ENCODE peak calls at places on chromosome 18, in ten cellular contexts. L is T-helper 1 cell; W is naive B cell; B is brain microvascular endothelial cell; N is AML-193; T is midbrain; O is NCI-H1092; C is tibial artery; U is neural crest cell; F is activated CD4-positive, alpha-beta T cell treated with anti-CD3 and anti-CD28 coated beads, Interleukin-2, amount 50 U/mL, for 1 hour. E is an unnamed sample.

GRCh38 chr18:76496200-76496890 is 1.3 kb upstream of the ZNF516 start:
- DNase-seq in U (peak; percentile 59), F (peak; percentile 32), L (no peak), B (peak; percentile 48), W (peak; percentile 28), C (no peak), N (no peak), O (peak; percentile 63), T (peak; percentile 22), E (no peak)

GRCh38 chr18:58547864-58548263 is 81.0 kb downstream of the ALPK2 start:
- DNase-seq in T (no peak), N (no peak), U (no peak), L (no peak), C (no peak), F (no peak), W (no peak), B (no peak), O (no peak), E (no peak)

GRCh38 chr18:55054591-55054990 is 95.3 kb upstream of the CCDC68 start:
- DNase-seq in F (no peak), U (no peak), C (no peak), N (no peak), T (peak; percentile 47), W (no peak), O (no peak), L (no peak), B (no peak), E (no peak)

GRCh38 chr18:54206447-54206846 is 18.0 kb downstream of the MBD2 start:
- DNase-seq in U (no peak), O (no peak), C (no peak), L (no peak), B (no peak), T (no peak), F (no peak), N (no peak), W (no peak), E (no peak)

GRCh38 chr18:62725896-62726295 is 10.6 kb downstream of the PHLPP1 start:
- DNase-seq in W (no peak), F (no peak), C (no peak), N (no peak), O (no peak), L (no peak), U (no peak), T (no peak), B (no peak), E (no peak)

GRCh38 chr18:47203626-47204464 is 27.7 kb upstream of the IER3IP1 start:
- DNase-seq in B (no peak), U (no peak), F (no peak), L (no peak), C (no peak), W (no peak), O (no peak), N (no peak), T (no peak), E (no peak)

GRCh38 chr18:23951206-23951605 is 63.3 kb upstream of the TTC39C start:
- DNase-seq in L (no peak), B (no peak), O (no peak), T (no peak), W (no peak), N (no peak), C (no peak), U (no peak), F (no peak), E (no peak)

GRCh38 chr18:49135871-49136270 is 185.1 kb upstream of the SMAD7 start:
- DNase-seq in O (no peak), T (peak; percentile 14), L (no peak), U (no peak), C (no peak), N (no peak), W (no peak), B (peak; percentile 34), F (no peak), E (no peak)

GRCh38 chr18:57141208-57142129 is 5.4 kb upstream of the BOD1L2 start:
- DNase-seq in N (no peak), C (no peak), B (no peak), L (no peak), W (no peak), U (no peak), O (peak; percentile 15), T (no peak), F (no peak), E (peak; percentile 11)

GRCh38 chr18:3982541-3982940 is 472.6 kb downstream of the DLGAP1 start:
- DNase-seq in L (no peak), T (no peak), B (no peak), W (no peak), C (no peak), F (no peak), U (no peak), O (no peak), N (no peak), E (no peak)

GRCh38 chr18:22856870-22857269 is 76.3 kb upstream of the RBBP8 start:
- DNase-seq in N (no peak), B (no peak), T (no peak), L (no peak), U (no peak), C (no peak), O (no peak), W (no peak), F (no peak), E (no peak)

GRCh38 chr18:23422751-23423418 is 30.2 kb upstream of the RIOK3 start:
- DNase-seq in C (no peak), F (no peak), T (no peak), N (peak; percentile 96), L (no peak), B (peak; percentile 35), O (no peak), U (no peak), W (peak; percentile 24), E (peak; percentile 74)

GRCh38 chr18:49170925-49171509 is 220.3 kb upstream of the SMAD7 start:
- DNase-seq in T (no peak), W (no peak), C (no peak), O (no peak), L (no peak), U (no peak), F (no peak), N (peak; percentile 42), B (no peak), E (no peak)

GRCh38 chr18:13604751-13605150 is 121.6 kb downstream of the FAM210A start:
- DNase-seq in L (no peak), C (no peak), W (no peak), N (no peak), U (no peak), B (no peak), T (no peak), O (no peak), F (no peak), E (no peak)

GRCh38 chr18:41146301-41146700 is 808.7 kb upstream of the PIK3C3 start:
- DNase-seq in W (no peak), U (no peak), C (no peak), F (no peak), T (no peak), B (no peak), L (no peak), N (no peak), O (no peak), E (no peak)

GRCh38 chr18:77068890-77069312 is 63.7 kb downstream of the MBP start:
- DNase-seq in C (no peak), N (no peak), T (no peak), O (no peak), L (no peak), W (no peak), F (no peak), U (no peak), B (no peak), E (no peak)

GRCh38 chr18:78672862-78673446 is 306.7 kb upstream of the SALL3 start:
- DNase-seq in B (no peak), F (no peak), T (no peak), N (no peak), W (no peak), O (peak; percentile 24), L (no peak), C (no peak), U (no peak), E (peak; percentile 47)

GRCh38 chr18:43129946-43130523 is 14.6 kb upstream of the RIT2 start:
- DNase-seq in N (no peak), W (no peak), O (no peak), C (no peak), U (no peak), L (no peak), B (peak; percentile 3), T (no peak), F (no peak), E (no peak)

GRCh38 chr18:2991241-2991640 is 21.7 kb downstream of the LPIN2 start:
- DNase-seq in T (no peak), B (no peak), C (no peak), L (no peak), N (no peak), F (no peak), W (no peak), U (no peak), O (no peak), E (no peak)

GRCh38 chr18:1062592-1062991 is 157.9 kb downstream of the ADCYAP1 start:
- DNase-seq in T (no peak), L (no peak), O (no peak), C (no peak), W (no peak), F (no peak), N (no peak), U (no peak), B (no peak), E (no peak)

GRCh38 chr18:13229021-13229671 is 10.6 kb downstream of the LDLRAD4 start:
- DNase-seq in C (peak; percentile 54), N (no peak), O (no peak), B (no peak), T (no peak), L (no peak), W (no peak), U (no peak), F (no peak), E (no peak)

E was measured in SW480.